ENCODE peak calls at places on chromosomes 1 and 21, in nine cellular contexts. D is upper lobe of left lung; G is heart left ventricle; N is hepatocyte; V is prostate gland; Y is sigmoid colon; L is GM23338; W is CD8-positive, alpha-beta T cell; A is A549. K is an unnamed sample.

GRCh38 chr21:27838585-27838984 is 871.7 kb upstream of the ADAMTS5 start:
- DNase-seq in G (no peak), N (no peak), A (no peak), Y (no peak), D (no peak), W (no peak), L (no peak), V (no peak), K (no peak)

GRCh38 chr1:194865367-194865766 is 1679.0 kb upstream of the B3GALT2 start:
- DNase-seq in D (no peak), W (no peak), V (no peak), L (no peak), N (no peak), A (no peak), Y (no peak), G (no peak), K (no peak)

GRCh38 chr1:182384387-182384960 is 7.1 kb downstream of the GLUL start:
- DNase-seq in G (no peak), L (no peak), Y (no peak), V (no peak), W (no peak), A (no peak), D (no peak), N (no peak), K (no peak)

GRCh38 chr1:162854245-162854860 is 6.6 kb downstream of the CCDC190 start:
- DNase-seq in G (no peak), V (peak), W (peak), A (peak), N (peak), Y (no peak), D (no peak), L (peak), K (no peak)

GRCh38 chr1:206955476-206956312 is 9.4 kb upstream of the PIGR start:
- DNase-seq in V (no peak), W (no peak), G (no peak), A (no peak), D (no peak), L (no peak), N (peak), Y (no peak), K (no peak)

GRCh38 chr1:42017730-42018129 is 99.0 kb upstream of the HIVEP3 start:
- DNase-seq in G (no peak), A (no peak), L (no peak), V (no peak), D (no peak), N (no peak), W (no peak), Y (no peak), K (no peak)

GRCh38 chr21:36980280-36981048 is 14.0 kb upstream of the HLCS start:
- DNase-seq in Y (no peak), L (peak), G (peak), N (peak), W (no peak), D (peak), V (peak), A (no peak), K (no peak)

GRCh38 chr1:144551107-144551542 is 41.6 kb upstream of the PPIAL4F start:
- DNase-seq in Y (no peak), V (no peak), A (no peak), D (no peak), W (no peak), L (peak), G (no peak), N (peak), K (no peak)

GRCh38 chr1:111725192-111725591 is 14.0 kb downstream of the INKA2 start:
- DNase-seq in W (no peak), L (no peak), N (no peak), A (no peak), Y (peak), V (no peak), D (peak), G (peak), K (no peak)

GRCh38 chr1:160374701-160375443 is 8.0 kb downstream of the NHLH1 start:
- DNase-seq in G (no peak), L (peak), Y (no peak), W (no peak), D (no peak), V (no peak), A (no peak), N (no peak), K (no peak)

GRCh38 chr1:91166106-91166712 is 144.4 kb upstream of the ZNF644 start:
- DNase-seq in N (peak), W (no peak), V (no peak), D (no peak), L (peak), A (peak), G (no peak), Y (no peak), K (no peak)

GRCh38 chr1:115182012-115182715 is 92.9 kb upstream of the TSPAN2 start:
- DNase-seq in D (no peak), V (no peak), W (no peak), L (no peak), A (no peak), G (no peak), Y (no peak), N (no peak), K (no peak)

GRCh38 chr1:114719424-114719787 is 2.8 kb upstream of the NRAS start:
- DNase-seq in V (no peak), N (no peak), D (no peak), A (no peak), Y (no peak), L (no peak), G (no peak), W (no peak), K (no peak)

GRCh38 chr1:175675017-175675416 is 68.4 kb downstream of the TNR start:
- DNase-seq in W (no peak), D (no peak), V (no peak), L (no peak), Y (no peak), A (no peak), G (no peak), N (no peak), K (no peak)

GRCh38 chr1:216983823-216984222 is 260.6 kb upstream of the ESRRG start:
- DNase-seq in Y (no peak), N (no peak), D (no peak), L (no peak), V (no peak), W (no peak), G (no peak), A (no peak), K (no peak)

GRCh38 chr1:60703155-60703554 is 379.2 kb upstream of the NFIA start:
- DNase-seq in N (no peak), D (no peak), A (no peak), Y (no peak), V (no peak), G (no peak), L (no peak), W (no peak), K (no peak)

GRCh38 chr1:51331206-51332100 is 1.1 kb upstream of the TTC39A start:
- DNase-seq in D (no peak), W (no peak), V (peak), Y (no peak), G (no peak), L (peak), A (peak), N (peak), K (no peak)

GRCh38 chr1:94329986-94330385 is 88.2 kb upstream of the ABCD3 start:
- DNase-seq in G (no peak), W (no peak), L (peak), V (no peak), Y (no peak), D (no peak), N (peak), A (no peak), K (no peak)

GRCh38 chr1:168098534-168099313 is 38.0 kb downstream of the GPR161 start:
- DNase-seq in G (no peak), N (no peak), W (no peak), V (no peak), A (no peak), Y (no peak), L (no peak), D (no peak), K (no peak)

GRCh38 chr1:49297783-49298182 is 521.1 kb upstream of the BEND5 start:
- DNase-seq in W (no peak), L (peak), G (no peak), D (no peak), V (peak), N (no peak), Y (no peak), A (no peak), K (no peak)

GRCh38 chr21:17045214-17045835 is 467.5 kb upstream of the CXADR start:
- DNase-seq in Y (no peak), L (peak), G (no peak), A (no peak), D (no peak), W (no peak), N (peak), V (no peak), K (no peak)
- TF ChIP-seq CTCF in Y (no peak), L (peak), G (peak), A (peak), D (peak), W (no peak), N (peak), V (peak), K (peak)

DNA sequence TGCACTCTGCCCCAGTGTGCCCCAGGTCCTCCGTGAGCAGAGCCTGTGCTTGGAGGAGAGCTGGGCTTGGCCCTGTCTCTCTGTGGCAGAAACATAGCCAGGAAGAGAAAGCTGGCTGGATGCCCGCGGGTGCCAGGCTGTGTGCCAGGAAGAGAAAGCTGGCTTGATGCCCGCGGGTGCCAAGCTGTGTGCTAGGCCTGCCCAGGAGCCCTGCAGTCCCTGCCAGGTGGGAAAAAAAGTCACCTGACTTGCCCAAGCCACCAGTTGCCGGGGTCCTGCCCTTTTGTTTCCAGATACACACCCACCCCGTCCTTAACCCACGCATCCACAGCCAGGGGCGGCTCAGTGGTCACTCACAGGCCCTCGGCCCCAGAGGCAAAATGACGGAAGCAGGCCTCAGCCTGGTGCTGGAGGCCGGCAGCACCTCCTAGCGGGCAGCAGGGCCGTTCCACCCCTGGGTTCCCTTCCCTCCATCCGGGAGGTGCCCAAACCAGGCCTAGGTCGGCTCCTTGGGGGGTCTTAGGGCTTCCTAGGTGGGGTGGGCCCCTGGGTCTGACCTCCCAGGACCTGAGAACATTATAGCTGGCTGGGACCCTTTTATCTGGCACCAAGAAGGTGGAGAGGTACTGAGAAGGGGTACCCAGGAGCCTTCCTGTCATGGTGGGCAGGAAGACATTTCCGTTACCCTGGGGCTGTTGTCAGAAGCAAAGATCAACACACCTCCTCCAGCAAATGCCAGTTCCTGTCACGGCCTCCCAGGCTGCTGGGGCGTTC is 9.1 kb downstream of the ITGB2 start:
- DNase-seq in A (no peak), N (no peak), Y (peak), L (no peak), V (peak), G (peak), W (peak), D (peak), K (no peak)
- H3K4me3 ChIP-seq in A (no peak), N (no peak), Y (no peak), L (no peak), V (no peak), G (no peak), W (peak), D (peak), K (no peak)

DNA sequence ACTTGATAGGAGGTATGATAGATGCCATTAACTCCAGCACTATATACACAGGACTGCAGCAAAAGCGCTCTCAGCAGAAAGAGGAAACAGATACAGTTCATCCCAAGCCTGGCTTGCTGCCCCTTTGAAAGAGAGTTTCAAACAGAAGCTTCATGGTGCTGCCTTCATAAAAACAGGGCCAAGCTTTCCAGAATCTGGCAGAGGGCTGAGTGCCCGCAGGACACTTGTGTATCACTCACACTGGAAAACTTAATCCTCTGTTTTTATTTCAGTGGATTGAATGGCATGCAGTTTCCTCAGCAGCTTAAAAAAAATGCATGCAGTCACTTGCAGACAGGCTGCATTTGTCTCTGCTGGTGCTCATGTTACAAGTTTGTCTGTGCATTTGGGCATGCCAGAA is 40.4 kb downstream of the KCNJ15 start:
- DNase-seq in D (no peak), L (no peak), N (peak), W (no peak), Y (no peak), G (no peak), V (peak), A (no peak), K (no peak)
- H3K27ac ChIP-seq in D (peak), L (no peak), N (peak), W (no peak), Y (no peak), G (peak), V (no peak), A (peak), K (peak)

GRCh38 chr1:68281946-68282615 is 49.8 kb upstream of the WLS start:
- DNase-seq in V (no peak), G (no peak), D (no peak), L (peak), A (no peak), N (no peak), W (no peak), Y (no peak), K (no peak)
- TF ChIP-seq CTCF in V (no peak), G (no peak), D (no peak), L (peak), A (no peak), N (no peak), W (no peak), Y (no peak), K (no peak)

DNA sequence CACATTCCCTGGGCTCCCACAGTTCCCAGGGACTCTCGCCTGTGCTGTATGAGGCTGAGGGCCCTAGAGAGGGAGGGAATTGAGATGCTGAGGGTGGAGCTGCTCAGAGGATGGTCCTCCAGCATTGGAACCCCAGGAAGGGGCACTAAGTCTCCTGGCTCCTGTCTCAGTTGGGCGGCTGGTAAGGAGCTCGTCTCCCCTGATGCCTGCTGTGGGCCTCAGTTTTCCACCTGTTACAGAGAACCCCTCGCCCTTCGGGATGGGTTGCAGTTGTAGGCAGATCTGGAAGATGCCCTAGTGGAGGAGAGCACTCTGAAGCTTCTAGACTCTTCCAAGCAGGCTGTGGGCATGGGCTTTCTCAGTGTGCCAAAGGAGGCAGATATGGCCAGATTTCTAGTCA is 647 bp upstream of the MYBPH start:
- DNase-seq in W (no peak), D (no peak), G (peak), N (no peak), L (no peak), V (no peak), A (no peak), Y (no peak), K (no peak)
- H3K4me3 ChIP-seq in W (no peak), D (no peak), G (no peak), N (no peak), L (no peak), V (no peak), A (no peak), Y (no peak), K (no peak)

DNA sequence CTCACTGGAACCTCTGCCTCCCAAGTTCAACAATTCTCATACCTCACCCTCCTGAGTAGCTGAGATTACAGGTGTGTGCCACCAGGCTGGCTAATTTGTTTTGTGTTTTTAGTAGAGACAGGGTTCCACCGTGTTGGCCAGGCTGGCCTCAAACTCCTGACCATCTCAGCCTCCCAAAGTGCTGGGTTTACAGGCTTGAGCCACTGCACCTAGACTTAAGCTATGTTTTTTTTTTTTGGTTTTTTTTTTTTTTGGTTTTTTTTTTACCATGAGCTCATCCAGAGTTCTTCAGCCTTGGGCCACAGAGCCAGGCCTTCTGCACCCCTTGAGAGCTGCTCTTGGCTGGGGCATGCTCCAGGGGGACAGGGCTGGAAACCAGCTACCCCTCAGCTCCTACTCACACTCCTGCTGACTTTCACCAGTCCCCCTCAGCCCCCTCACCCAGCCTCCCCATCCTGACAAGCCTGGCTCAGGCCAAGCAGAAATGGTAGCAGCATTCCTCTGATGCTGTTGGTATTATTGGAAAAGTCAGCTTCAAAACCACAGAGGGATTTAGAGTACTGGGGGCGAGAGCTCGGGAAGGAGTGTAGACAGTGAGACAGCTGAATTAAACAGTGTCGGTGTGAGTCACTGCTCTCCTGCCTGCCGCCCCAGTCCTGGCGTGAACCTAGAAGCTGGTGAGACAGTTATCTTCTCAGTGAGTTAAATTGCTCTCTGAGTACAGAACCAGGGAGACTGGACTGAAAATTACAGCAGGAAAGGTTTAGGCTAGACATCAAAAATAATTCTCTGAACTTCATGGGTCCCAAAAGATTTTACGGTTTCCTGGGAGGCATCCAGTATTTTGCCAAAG is 63.7 kb downstream of the NAV1 start:
- DNase-seq in W (no peak), G (no peak), D (no peak), N (peak), Y (no peak), A (peak), L (no peak), V (no peak), K (no peak)
- H3K27ac ChIP-seq in W (no peak), G (no peak), D (no peak), N (peak), Y (peak), A (peak), L (no peak), V (no peak), K (peak)

GRCh38 chr1:44501022-44501910 is 96.2 kb downstream of the RNF220 start:
- DNase-seq in V (no peak), D (no peak), Y (no peak), G (peak), W (no peak), L (peak), N (no peak), A (no peak), K (no peak)

GRCh38 chr1:44497422-44498170 is 92.5 kb downstream of the RNF220 start:
- DNase-seq in A (no peak), Y (no peak), W (no peak), V (no peak), N (no peak), G (no peak), D (no peak), L (no peak), K (no peak)

GRCh38 chr1:44499306-44499705 is 94.3 kb downstream of the RNF220 start:
- DNase-seq in Y (no peak), W (no peak), L (no peak), A (no peak), N (no peak), V (no peak), D (no peak), G (no peak), K (no peak)

GRCh38 chr1:44503625-44504024 is 98.6 kb downstream of the RNF220 start:
- DNase-seq in W (no peak), A (no peak), V (no peak), L (no peak), N (no peak), G (no peak), D (no peak), Y (no peak), K (no peak)

GRCh38 chr1:44500181-44501021 is 95.3 kb downstream of the RNF220 start:
- DNase-seq in N (peak), L (peak), G (no peak), A (no peak), D (no peak), Y (no peak), V (no peak), W (no peak), K (no peak)
- TF ChIP-seq CTCF in N (peak), L (peak), G (peak), A (peak), D (no peak), Y (no peak), V (peak), W (no peak), K (peak)

DNA sequence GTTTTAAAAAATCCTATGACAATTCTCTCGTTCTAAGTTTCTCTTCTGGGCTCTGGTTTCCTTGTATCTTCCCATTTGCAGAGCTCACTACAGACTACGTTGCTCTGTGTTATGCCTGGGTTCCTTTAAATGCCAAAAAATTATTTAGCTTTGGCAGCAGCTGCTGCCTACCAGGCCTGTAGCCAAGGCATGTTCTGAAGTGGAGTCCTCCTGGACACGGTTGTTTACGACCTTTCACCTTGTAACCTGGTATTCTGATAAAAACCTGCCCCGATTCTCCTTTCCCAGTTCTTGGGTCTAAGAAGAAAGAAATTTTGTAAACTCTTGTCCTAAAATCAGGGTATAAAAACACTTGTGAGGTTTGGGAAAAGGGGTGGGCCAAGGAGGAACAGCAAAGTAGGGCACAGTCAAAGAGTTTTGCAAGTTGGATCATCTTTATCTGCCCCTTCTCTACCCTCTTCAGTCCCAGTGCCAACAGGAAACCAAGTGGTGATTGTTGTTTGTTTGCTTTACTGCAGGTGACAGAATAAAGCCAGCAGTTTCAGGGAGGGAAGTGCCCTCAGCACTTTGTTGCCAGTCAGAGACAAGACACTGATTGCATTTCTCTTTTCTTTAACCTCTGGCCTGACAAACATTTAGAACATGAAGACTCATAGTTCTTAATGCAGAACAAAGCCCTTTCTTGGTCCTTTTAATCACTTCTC is 3.1 kb upstream of the TXNIP start:
- DNase-seq in G (no peak), N (no peak), D (no peak), W (no peak), Y (peak), A (no peak), V (peak), L (no peak), K (no peak)
- H3K4me3 ChIP-seq in G (peak), N (no peak), D (no peak), W (peak), Y (peak), A (no peak), V (no peak), L (no peak), K (no peak)

DNA sequence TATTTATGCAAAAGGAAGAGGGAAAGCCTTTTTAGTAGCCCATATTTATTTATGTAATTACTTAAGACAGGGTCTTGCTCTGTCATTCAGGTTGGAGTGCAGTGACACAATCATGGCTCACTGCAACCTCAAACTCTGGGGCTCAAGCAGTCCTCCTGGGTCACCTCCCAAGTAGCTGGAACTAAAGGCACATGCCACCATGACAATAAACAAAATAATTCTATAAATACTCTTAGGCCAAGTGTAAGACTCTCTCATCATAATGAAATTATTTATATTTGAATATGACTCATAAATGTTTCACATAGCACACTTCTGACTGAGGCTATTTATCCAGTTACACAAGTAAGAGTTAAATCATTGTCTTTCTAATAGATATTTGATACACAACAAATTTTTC is 314.7 kb downstream of the AMY1C start:
- DNase-seq in G (no peak), A (no peak), N (no peak), W (no peak), L (no peak), V (no peak), D (no peak), Y (no peak), K (no peak)
- H3K27ac ChIP-seq in G (no peak), A (no peak), N (no peak), W (no peak), L (no peak), V (no peak), D (no peak), Y (no peak), K (no peak)

K was measured in esophagus squamous epithelium.